ENCODE peak calls at places on chromosome 9, in ten cellular contexts. D is heart right ventricle, R is skeletal muscle cell, K is astrocyte of the cerebellum, L is A549, H is transverse colon, U is neural progenitor cell, V is aorta, N is PC-3, P is AG09309. S is an unnamed sample.

GRCh38 chr9:94097788-94098413 is 13.6 kb downstream of the PTPDC1 start:
- DNase-seq in V (peak), U (no peak), P (peak), N (peak), L (no peak), H (no peak), D (no peak), K (peak), R (peak), S (no peak)

GRCh38 chr9:135256568-135257354 is 169.3 kb downstream of the OLFM1 start:
- DNase-seq in N (no peak), V (peak), D (no peak), P (no peak), L (no peak), U (no peak), H (no peak), K (no peak), R (no peak), S (peak)

GRCh38 chr9:70488793-70489105 is 74.3 kb upstream of the KLF9 start:
- DNase-seq in V (no peak), P (no peak), N (no peak), L (no peak), D (peak), R (no peak), U (no peak), K (no peak), H (no peak), S (no peak)

GRCh38 chr9:75462866-75463265 is 374.6 kb downstream of the OSTF1 start:
- DNase-seq in L (no peak), H (no peak), D (no peak), R (no peak), N (no peak), P (no peak), U (no peak), V (no peak), K (no peak), S (no peak)

GRCh38 chr9:131030239-131030977 is 21.4 kb downstream of the LAMC3 start:
- DNase-seq in R (no peak), K (no peak), H (no peak), U (no peak), N (no peak), V (no peak), P (no peak), D (no peak), L (no peak), S (no peak)

GRCh38 chr9:97853056-97853843 is at the start of gene FOXE1:
- DNase-seq in L (peak), H (no peak), U (peak), D (no peak), N (no peak), K (no peak), R (no peak), V (no peak), P (no peak), S (no peak)

GRCh38 chr9:125883548-125883947 is 136.4 kb downstream of the PBX3 start:
- DNase-seq in D (no peak), L (no peak), V (no peak), R (no peak), N (no peak), P (no peak), U (no peak), H (no peak), K (no peak), S (no peak)

GRCh38 chr9:125269014-125269397 is 7.4 kb downstream of the GAPVD1 start:
- DNase-seq in P (no peak), L (no peak), H (no peak), D (no peak), N (no peak), V (no peak), U (no peak), R (no peak), K (no peak), S (no peak)

GRCh38 chr9:72428329-72428728 is 63.3 kb upstream of the ZFAND5 start:
- DNase-seq in U (no peak), L (no peak), H (no peak), N (no peak), D (no peak), V (no peak), K (peak), R (no peak), P (peak), S (no peak)

GRCh38 chr9:89555426-89556375 is 49.1 kb upstream of the GADD45G start:
- DNase-seq in P (no peak), L (no peak), V (no peak), U (no peak), H (no peak), R (no peak), K (no peak), N (no peak), D (no peak), S (no peak)

GRCh38 chr9:81665514-81665838 is 23.9 kb downstream of the TLE1 start:
- DNase-seq in D (no peak), L (no peak), V (no peak), R (no peak), U (peak), P (no peak), H (no peak), N (no peak), K (no peak), S (no peak)

GRCh38 chr9:16773116-16773515 is 97.4 kb downstream of the BNC2 start:
- DNase-seq in N (no peak), H (no peak), K (no peak), R (no peak), U (no peak), P (no peak), L (no peak), V (no peak), D (no peak), S (no peak)

GRCh38 chr9:95499847-95500246 is 16.9 kb downstream of the PTCH1 start:
- DNase-seq in K (no peak), P (no peak), D (no peak), N (no peak), U (no peak), R (no peak), H (no peak), L (no peak), V (no peak), S (no peak)

GRCh38 chr9:36189978-36190377 is 743 bp upstream of the CLTA start:
- DNase-seq in H (peak), D (no peak), L (peak), R (no peak), K (no peak), N (no peak), U (peak), P (no peak), V (no peak), S (no peak)

GRCh38 chr9:70352356-70352755 is 62.1 kb downstream of the KLF9 start:
- DNase-seq in U (no peak), V (no peak), P (peak), N (peak), H (no peak), D (no peak), L (no peak), R (peak), K (peak), S (no peak)

GRCh38 chr9:37925786-37926736 is 22.1 kb upstream of the SLC25A51 start:
- DNase-seq in V (no peak), P (no peak), N (no peak), D (no peak), H (no peak), L (no peak), K (no peak), R (no peak), U (no peak), S (peak)

GRCh38 chr9:78296208-78296892 is 575 bp upstream of the PSAT1 start:
- DNase-seq in U (peak), R (no peak), H (peak), P (no peak), D (peak), N (peak), L (peak), K (peak), V (no peak), S (peak)

GRCh38 chr9:88322906-88323566 is 65.2 kb upstream of the SPIN1 start:
- DNase-seq in U (no peak), R (no peak), V (no peak), P (no peak), L (no peak), H (peak), D (peak), K (peak), N (no peak), S (no peak)

GRCh38 chr9:100228352-100228869 is 124.3 kb downstream of the TEX10 start:
- DNase-seq in N (no peak), V (no peak), H (no peak), L (no peak), U (no peak), P (no peak), R (no peak), D (no peak), K (no peak), S (no peak)

GRCh38 chr9:16870606-16871357 is at the start of gene BNC2:
- DNase-seq in D (peak), K (no peak), V (peak), L (peak), R (no peak), N (peak), P (no peak), U (peak), H (peak), S (peak)

GRCh38 chr9:36401179-36401740 is 1.2 kb upstream of the RNF38 start:
- DNase-seq in V (no peak), H (peak), K (peak), D (no peak), U (no peak), L (peak), R (peak), P (no peak), N (peak), S (no peak)

GRCh38 chr9:73023025-73023541 is 70.2 kb upstream of the ALDH1A1 start:
- DNase-seq in R (peak), U (peak), V (peak), D (peak), L (peak), N (peak), P (peak), H (peak), K (peak), S (no peak)

GRCh38 chr9:137406876-137407589 is 15.9 kb downstream of the EXD3 start:
- DNase-seq in K (no peak), P (no peak), V (peak), D (peak), R (no peak), U (peak), L (peak), N (peak), H (peak), S (peak)

GRCh38 chr9:136050266-136050705 is 44.8 kb downstream of the NACC2 start:
- DNase-seq in N (no peak), R (no peak), L (no peak), V (peak), D (no peak), H (no peak), P (no peak), U (peak), K (no peak), S (no peak)

GRCh38 chr9:109401169-109401989 is 80.5 kb upstream of the EPB41L4B start:
- DNase-seq in D (no peak), H (peak), K (peak), R (no peak), N (peak), P (no peak), V (no peak), U (peak), L (peak), S (peak)

GRCh38 chr9:131838581-131839280 is 98.9 kb upstream of the RAPGEF1 start:
- DNase-seq in V (no peak), R (no peak), L (no peak), K (no peak), N (no peak), U (peak), P (no peak), D (no peak), H (no peak), S (no peak)

GRCh38 chr9:88400021-88400420 is 11.8 kb downstream of the SPIN1 start:
- DNase-seq in R (peak), V (no peak), K (peak), L (no peak), P (no peak), U (no peak), N (peak), D (no peak), H (no peak), S (no peak)

GRCh38 chr9:90832251-90832650 is 30.6 kb downstream of the SYK start:
- DNase-seq in H (no peak), U (no peak), K (no peak), P (no peak), D (no peak), R (no peak), N (no peak), L (no peak), V (no peak), S (no peak)

GRCh38 chr9:5947912-5948311 is 57.2 kb downstream of the MLANA start:
- DNase-seq in H (no peak), N (no peak), U (peak), L (no peak), P (no peak), R (no peak), K (no peak), V (no peak), D (no peak), S (no peak)

GRCh38 chr9:4062966-4063365 is 236.9 kb downstream of the GLIS3 start:
- DNase-seq in K (no peak), P (no peak), H (no peak), U (no peak), D (no peak), R (peak), V (no peak), L (no peak), N (no peak), S (no peak)

GRCh38 chr9:113580041-113580953 is 116.8 kb downstream of the RGS3 start:
- DNase-seq in U (no peak), R (no peak), K (no peak), V (peak), H (peak), D (peak), P (no peak), N (peak), L (no peak), S (peak)
- H3K4me3 ChIP-seq in U (no peak), R (no peak), K (no peak), V (no peak), H (no peak), D (no peak), P (no peak), N (peak), L (no peak), S (peak)

GRCh38 chr9:130022566-130023146 is 20.3 kb downstream of the FNBP1 start:
- DNase-seq in P (no peak), D (no peak), R (no peak), K (no peak), H (no peak), L (no peak), N (no peak), U (no peak), V (no peak), S (no peak)

GRCh38 chr9:130026583-130027427 is 16.2 kb downstream of the FNBP1 start:
- DNase-seq in R (no peak), P (no peak), D (no peak), K (no peak), V (no peak), N (no peak), L (no peak), U (no peak), H (no peak), S (no peak)

GRCh38 chr9:130023147-130023787 is 19.7 kb downstream of the FNBP1 start:
- DNase-seq in K (peak), H (no peak), U (no peak), R (no peak), P (no peak), V (no peak), L (no peak), D (no peak), N (peak), S (no peak)

GRCh38 chr9:130023994-130024596 is 18.9 kb downstream of the FNBP1 start:
- DNase-seq in D (no peak), L (no peak), K (no peak), R (no peak), H (no peak), P (no peak), V (no peak), U (no peak), N (peak), S (no peak)

GRCh38 chr9:130024597-130024994 is 18.4 kb downstream of the FNBP1 start:
- DNase-seq in N (peak), K (no peak), L (peak), H (no peak), D (no peak), V (no peak), P (no peak), R (no peak), U (no peak), S (no peak)
- H3K4me3 ChIP-seq in N (peak), K (no peak), L (no peak), H (no peak), D (no peak), V (no peak), P (no peak), R (no peak), U (no peak), S (no peak)

DNA sequence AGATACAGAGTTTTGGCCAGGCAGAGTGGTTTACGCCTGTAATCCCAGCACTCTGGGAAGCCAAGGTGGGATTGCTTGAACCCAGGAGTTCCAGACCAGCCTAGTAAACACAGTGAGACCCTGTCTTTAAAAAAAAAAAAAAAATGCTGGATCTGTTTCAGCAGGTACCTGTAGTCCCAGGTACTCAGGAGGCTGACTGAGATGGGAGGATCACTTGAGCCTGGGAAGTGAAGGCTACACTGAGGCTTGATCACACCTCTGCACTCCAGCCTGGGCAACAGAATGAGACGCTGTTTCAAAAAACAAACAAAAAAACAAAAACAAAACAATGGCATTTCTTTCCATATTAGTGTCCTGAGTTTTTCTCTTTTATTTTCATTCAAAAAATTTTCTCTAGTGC is 19.0 kb downstream of the UNC13B start:
- DNase-seq in K (no peak), P (no peak), H (no peak), U (no peak), L (no peak), N (no peak), D (no peak), V (no peak), R (no peak), S (no peak)
- H3K4me3 ChIP-seq in K (no peak), P (no peak), H (no peak), U (no peak), L (no peak), N (no peak), D (no peak), V (no peak), R (no peak), S (no peak)

GRCh38 chr9:128365525-128365924 is 5.6 kb upstream of the URM1 start:
- DNase-seq in L (no peak), N (no peak), P (no peak), U (no peak), K (no peak), R (no peak), H (no peak), V (no peak), D (no peak), S (no peak)
- H3K4me3 ChIP-seq in L (no peak), N (no peak), P (no peak), U (peak), K (no peak), R (no peak), H (no peak), V (no peak), D (peak), S (no peak)

GRCh38 chr9:18474778-18475177 is 825 bp downstream of the ADAMTSL1 start:
- DNase-seq in N (peak), P (peak), R (no peak), U (no peak), L (no peak), V (no peak), K (no peak), D (no peak), H (no peak), S (no peak)
- H3K4me3 ChIP-seq in N (no peak), P (peak), R (peak), U (peak), L (no peak), V (peak), K (peak), D (peak), H (no peak), S (no peak)

GRCh38 chr9:107488400-107489143 is 997 bp downstream of the KLF4 start:
- DNase-seq in R (no peak), L (peak), P (no peak), K (no peak), D (peak), V (peak), H (peak), N (peak), U (peak), S (peak)
- H3K4me3 ChIP-seq in R (peak), L (peak), P (peak), K (peak), D (peak), V (peak), H (peak), N (peak), U (peak), S (peak)

S was measured in lower lobe of right lung.